ENCODE peak calls at places on chromosomes 16 and 17, in six cellular contexts. Q is cardiac muscle cell; K is NCI-H510A; P is NAMALWA; U is T-helper 9 cell; E is stimulated activated CD4-positive, alpha-beta T cell treated with anti-CD3 and anti-CD28 coated beads, Interleukin-4, amount 100 ng/mL, for 1 hour. N is an unnamed sample.

GRCh38 chr17:43737722-43738121 is 20.9 kb downstream of the SOST start:
- DNase-seq in Q (no peak), K (no peak), P (no peak), U (no peak), E (no peak), N (no peak)

GRCh38 chr17:80773243-80773991 is 218.2 kb upstream of the CHMP6 start:
- DNase-seq in Q (no peak), K (no peak), P (peak), U (no peak), E (no peak), N (no peak)

GRCh38 chr16:17424771-17425170 is 46.0 kb downstream of the XYLT1 start:
- DNase-seq in Q (no peak), K (no peak), P (no peak), U (no peak), E (no peak), N (no peak)

GRCh38 chr17:74429604-74430384 is 2.1 kb upstream of the GPRC5C start:
- DNase-seq in Q (peak), K (peak), P (no peak), U (no peak), E (no peak), N (peak)

GRCh38 chr16:72976047-72976746 is 71.7 kb downstream of the ZFHX3 start:
- DNase-seq in Q (no peak), K (no peak), P (no peak), U (no peak), E (no peak), N (no peak)

GRCh38 chr16:84294196-84295142 is at the start of gene WFDC1:
- DNase-seq in Q (peak), K (no peak), P (no peak), U (no peak), E (no peak), N (no peak)

GRCh38 chr16:56824335-56824734 is 40.7 kb upstream of the SLC12A3 start:
- DNase-seq in Q (no peak), K (no peak), P (peak), U (no peak), E (no peak), N (peak)

GRCh38 chr16:67150833-67151396 is at the start of gene B3GNT9:
- DNase-seq in Q (peak), K (peak), P (no peak), U (no peak), E (no peak), N (peak)

GRCh38 chr17:18925187-18925586 is 26.8 kb upstream of the SLC5A10 start:
- DNase-seq in Q (no peak), K (no peak), P (no peak), U (no peak), E (no peak), N (no peak)